ENCODE peak calls at places on chromosomes 3 and 15, in eight cellular contexts. J is A549, Q is IMR-90, A is H1, O is HCT116, D is GM12878, P is SK-N-SH, W is K562. E is an unnamed sample.

GRCh38 chr3:104878395-104878794 is 488.3 kb upstream of the ALCAM start:
- DNase-seq in J (no peak), Q (peak; percentile 76), A (no peak), O (no peak), D (no peak), P (no peak), W (no peak), E (no peak)

GRCh38 chr3:184439096-184439495 is 59.2 kb downstream of the CHRD start:
- DNase-seq in J (no peak), Q (no peak), A (no peak), O (no peak), D (no peak), P (no peak), W (no peak), E (no peak)

GRCh38 chr3:194928831-194929594 is 243.3 kb downstream of the FAM43A start:
- DNase-seq in J (no peak), Q (no peak), A (peak; percentile 33), O (peak; percentile 69), D (no peak), P (no peak), W (peak; percentile 54), E (no peak)

GRCh38 chr15:90558182-90558581 is 28.5 kb downstream of the CRTC3 start:
- DNase-seq in J (no peak), Q (no peak), A (no peak), O (no peak), D (no peak), P (peak; percentile 28), W (peak; percentile 51), E (peak; percentile 84)

GRCh38 chr15:58213587-58214360 is 75.6 kb downstream of the AQP9 start:
- DNase-seq in J (no peak), Q (peak; percentile 18), A (no peak), O (no peak), D (no peak), P (no peak), W (no peak), E (no peak)

GRCh38 chr3:26061947-26062346 is 272.1 kb downstream of the OXSM start:
- DNase-seq in J (no peak), Q (no peak), A (no peak), O (no peak), D (no peak), P (no peak), W (no peak), E (no peak)

GRCh38 chr3:184500344-184500923 is 61.2 kb upstream of the EPHB3 start:
- DNase-seq in J (no peak), Q (no peak), A (no peak), O (no peak), D (no peak), P (no peak), W (no peak), E (no peak)

GRCh38 chr3:54987719-54988118 is 59.9 kb upstream of the LRTM1 start:
- DNase-seq in J (no peak), Q (no peak), A (no peak), O (no peak), D (no peak), P (no peak), W (no peak), E (no peak)

GRCh38 chr3:184631339-184631965 is 69.9 kb downstream of the EPHB3 start:
- DNase-seq in J (no peak), Q (no peak), A (no peak), O (no peak), D (no peak), P (no peak), W (no peak), E (no peak)

GRCh38 chr3:9727743-9728142 is 3.8 kb upstream of the BRPF1 start:
- DNase-seq in J (no peak), Q (peak; percentile 47), A (no peak), O (no peak), D (no peak), P (no peak), W (peak; percentile 58), E (no peak)
- H3K4me2 ChIP-seq in J (no peak overlapping the region), Q (no peak overlapping the region), A (no peak overlapping the region), O (peak overlapping the region; percentile 34), D (no peak overlapping the region), P (no peak overlapping the region), W (peak overlapping the region; percentile 69), E (no peak overlapping the region)

DNA sequence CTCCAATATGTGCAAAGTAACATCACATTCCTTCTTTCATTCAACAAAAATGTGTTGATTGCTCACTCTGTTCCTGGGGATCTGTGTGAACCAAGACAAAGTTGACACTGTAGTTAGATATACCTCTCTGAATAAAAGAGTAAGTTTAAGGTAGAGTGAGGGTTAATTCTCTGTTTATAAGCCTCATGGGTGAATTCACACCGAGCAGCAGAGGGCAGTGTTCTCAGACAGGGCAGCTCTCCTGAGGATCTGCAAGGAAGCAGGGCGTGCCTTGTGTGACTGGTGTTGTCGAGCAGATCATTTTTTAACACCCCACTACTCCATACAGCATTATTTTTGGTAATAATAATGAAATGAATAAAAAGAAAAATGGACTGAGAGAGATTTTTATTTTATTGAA is 34.4 kb downstream of the PAQR9 start:
- DNase-seq in J (peak; percentile 78), Q (peak; percentile 61), A (no peak), O (peak; percentile 62), D (no peak), P (no peak), W (peak; percentile 76), E (peak; percentile 55)
- TF ChIP-seq RAD21 in J (peak; percentile 72), Q (peak; percentile 59), A (peak; percentile 72), O (peak; percentile 70), D (peak; percentile 65), P (peak; percentile 32), W (peak; percentile 61), E (peak; percentile 66)

GRCh38 chr3:100120022-100120421 is 5.7 kb upstream of the FILIP1L start:
- DNase-seq in J (no peak), Q (no peak), A (no peak), O (no peak), D (no peak), P (no peak), W (no peak), E (no peak)
- H3K4me2 ChIP-seq in J (no peak overlapping the region), Q (no peak overlapping the region), A (no peak overlapping the region), O (no peak overlapping the region), D (no peak overlapping the region), P (no peak overlapping the region), W (no peak overlapping the region), E (no peak overlapping the region)

GRCh38 chr15:68820205-68820588 is 498 bp downstream of the ANP32A start:
- DNase-seq in J (peak; percentile 31), Q (no peak), A (no peak), O (no peak), D (no peak), P (no peak), W (peak; percentile 29), E (peak; percentile 21)
- TF ChIP-seq RAD21 in J (no peak), Q (no peak), A (no peak), O (no peak), D (no peak), P (no peak), W (no peak), E (no peak)

GRCh38 chr15:66654718-66655375 is 47.2 kb upstream of the SMAD6 start:
- DNase-seq in J (no peak), Q (no peak), A (no peak), O (no peak), D (no peak), P (no peak), W (peak; percentile 89), E (no peak)
- H3K4me2 ChIP-seq in J (no peak overlapping the region), Q (no peak overlapping the region), A (peak overlapping the region; percentile 49), O (no peak overlapping the region), D (no peak overlapping the region), P (no peak overlapping the region), W (peak overlapping the region; percentile 51), E (no peak overlapping the region)

DNA sequence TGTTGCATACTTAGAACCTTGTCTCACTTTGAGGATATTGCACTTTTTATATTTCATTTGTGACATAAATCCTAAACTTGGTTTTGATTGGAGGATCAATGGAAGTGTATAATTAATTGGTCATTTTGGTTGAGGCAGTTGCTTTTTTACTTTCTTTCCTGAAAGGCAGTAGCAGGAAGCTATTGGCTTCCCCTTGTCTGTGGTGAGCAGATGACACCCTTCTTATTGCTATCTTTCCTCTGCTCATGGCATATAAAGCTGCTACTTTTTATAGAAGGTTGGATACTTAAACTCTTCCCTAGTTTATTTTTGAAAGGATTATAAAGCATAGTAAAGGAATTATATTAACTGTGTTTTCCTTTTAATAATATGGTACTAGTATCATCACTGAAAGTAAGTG is 28.6 kb downstream of the FAM98B start:
- DNase-seq in J (no peak), Q (no peak), A (no peak), O (no peak), D (no peak), P (no peak), W (no peak), E (no peak)
- TF ChIP-seq RAD21 in J (no peak), Q (no peak), A (no peak), O (no peak), D (no peak), P (no peak), W (no peak), E (no peak)

DNA sequence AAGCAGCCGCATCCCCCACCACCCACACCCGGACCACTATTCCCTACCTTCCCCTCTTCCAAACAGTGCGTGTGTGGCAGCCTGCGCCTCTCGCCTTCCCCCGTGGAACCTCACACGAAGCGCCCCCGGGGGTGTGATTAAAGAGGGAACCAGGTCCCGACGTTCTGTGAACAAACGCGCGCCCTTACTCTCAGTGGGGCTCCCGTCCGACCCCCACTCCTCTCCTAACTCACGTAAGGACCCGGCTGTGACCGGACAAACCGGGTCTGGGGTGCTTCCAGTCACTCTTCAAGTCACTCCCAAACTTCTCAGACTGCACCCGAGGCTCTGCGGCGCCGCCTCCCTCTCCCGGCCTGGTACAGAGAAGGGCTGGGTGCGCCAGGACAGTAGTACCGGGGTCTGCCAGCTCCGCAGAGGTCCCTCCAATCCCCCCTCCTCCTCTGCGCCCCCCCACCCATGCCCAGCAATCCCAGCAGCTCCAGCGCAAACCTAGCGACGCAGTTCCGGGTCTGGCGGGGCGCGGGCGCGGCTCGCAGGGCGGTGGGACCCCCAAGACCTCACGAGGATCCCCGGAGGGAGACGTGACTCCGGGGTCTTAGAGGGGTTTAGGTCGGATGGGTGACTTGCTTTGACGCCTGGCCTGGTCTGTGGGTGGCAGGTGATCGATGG is 574 bp downstream of the DUOXA1 start:
- DNase-seq in J (no peak), Q (no peak), A (no peak), O (no peak), D (no peak), P (no peak), W (no peak), E (no peak)
- H3K4me2 ChIP-seq in J (no peak overlapping the region), Q (no peak overlapping the region), A (peak overlapping the region; percentile 92), O (peak overlapping the region; percentile 87), D (no peak overlapping the region), P (no peak overlapping the region), W (no peak overlapping the region), E (no peak overlapping the region)

GRCh38 chr3:30518201-30518864 is 88.1 kb upstream of the TGFBR2 start:
- DNase-seq in J (peak; percentile 8), Q (peak; percentile 39), A (no peak), O (no peak), D (no peak), P (no peak), W (no peak), E (peak; percentile 68)
- TF ChIP-seq RAD21 in J (peak; percentile 49), Q (no peak), A (no peak), O (no peak), D (no peak), P (no peak), W (no peak), E (no peak)